ENCODE peak calls at places on chromosome 19, in seven cellular contexts. C, V, O, K, X, S and U are unnamed samples.

GRCh38 chr19:7596191-7596937 is 701 bp downstream of the CAMSAP3 start:
- DNase-seq in K (no peak), X (no peak), C (no peak), S (peak; percentile 42), V (no peak), O (no peak), U (no peak)

GRCh38 chr19:42271045-42271419 is 2.0 kb downstream of the CIC start:
- DNase-seq in K (no peak), S (no peak), C (no peak), V (no peak), X (no peak), O (no peak), U (no peak)

GRCh38 chr19:5345895-5346386 is 5.3 kb upstream of the PTPRS start:
- DNase-seq in X (no peak), K (no peak), S (no peak), C (peak; percentile 85), O (no peak), V (no peak), U (no peak)

GRCh38 chr19:13979224-13979623 is 26.9 kb downstream of the RFX1 start:
- DNase-seq in V (no peak), C (peak; percentile 20), K (no peak), X (no peak), O (no peak), S (peak; percentile 27), U (no peak)

GRCh38 chr19:47765522-47766358 is 12.8 kb upstream of the SELENOW start:
- DNase-seq in S (peak; percentile 78), O (peak; percentile 86), K (peak; percentile 57), V (no peak), X (no peak), C (peak; percentile 72), U (no peak)

GRCh38 chr19:13103961-13104847 is 1.5 kb upstream of the LYL1 start:
- DNase-seq in K (peak; percentile 85), S (peak; percentile 64), X (no peak), O (no peak), C (no peak), V (no peak), U (peak; percentile 72)

GRCh38 chr19:45168767-45169351 is 8.1 kb upstream of the NKPD1 start:
- DNase-seq in O (no peak), S (no peak), X (no peak), K (no peak), V (no peak), C (no peak), U (no peak)

GRCh38 chr19:16736709-16737108 is 17.1 kb downstream of the NWD1 start:
- DNase-seq in V (no peak), K (no peak), C (peak; percentile 3), X (no peak), O (no peak), S (peak; percentile 20), U (no peak)

GRCh38 chr19:8261347-8261746 is 46.8 kb downstream of the CD320 start:
- DNase-seq in O (no peak), X (no peak), V (no peak), K (no peak), S (no peak), C (no peak), U (peak; percentile 4)

GRCh38 chr19:41699231-41699967 is 9.0 kb upstream of the CEACAM5 start:
- DNase-seq in O (peak; percentile 76), K (no peak), C (no peak), S (no peak), V (no peak), X (no peak), U (no peak)

GRCh38 chr19:47601180-47601904 is 7.6 kb upstream of the BICRA start:
- DNase-seq in S (no peak), X (no peak), O (no peak), C (no peak), K (no peak), V (no peak), U (no peak)

GRCh38 chr19:3403489-3404323 is 37.3 kb downstream of the NFIC start:
- DNase-seq in K (peak; percentile 95), C (peak; percentile 98), O (peak; percentile 88), V (peak; percentile 81), X (peak; percentile 75), S (no peak), U (no peak)

GRCh38 chr19:47039239-47039874 is 9.1 kb downstream of the TMEM160 start:
- DNase-seq in K (no peak), V (no peak), X (no peak), C (no peak), O (no peak), S (no peak), U (no peak)

GRCh38 chr19:37251308-37252229 is 33.6 kb downstream of the ZNF383 start:
- DNase-seq in O (no peak), X (peak; percentile 89), C (peak; percentile 98), V (no peak), S (no peak), K (peak; percentile 94), U (peak; percentile 78)

GRCh38 chr19:7550987-7551761 is 15.7 kb downstream of the PNPLA6 start:
- DNase-seq in C (peak; percentile 83), O (no peak), X (no peak), V (no peak), S (peak; percentile 97), K (peak; percentile 74), U (no peak)

GRCh38 chr19:47274891-47275865 is 493 bp downstream of the INAFM1 start:
- DNase-seq in X (no peak), O (no peak), V (no peak), K (peak; percentile 52), C (peak; percentile 29), S (peak; percentile 72), U (no peak)

GRCh38 chr19:48398329-48399235 is 5.1 kb downstream of the GRIN2D start:
- DNase-seq in C (peak; percentile 93), V (peak; percentile 47), S (peak; percentile 96), O (peak; percentile 94), K (peak; percentile 52), X (no peak), U (no peak)

GRCh38 chr19:52527954-52528326 is 472 bp downstream of the ZNF808 start:
- DNase-seq in X (no peak), K (no peak), C (peak; percentile 5), O (no peak), S (peak; percentile 47), V (no peak), U (no peak)

GRCh38 chr19:8373867-8374813 is 10.2 kb downstream of the ANGPTL4 start:
- DNase-seq in S (no peak), O (no peak), K (no peak), V (peak; percentile 73), X (no peak), C (peak; percentile 23), U (no peak)

GRCh38 chr19:3682741-3683404 is 17.4 kb downstream of the PIP5K1C start:
- DNase-seq in C (peak; percentile 84), K (no peak), S (peak; percentile 56), O (peak; percentile 83), X (no peak), V (no peak), U (no peak)

GRCh38 chr19:14494910-14495677 is 833 bp downstream of the GIPC1 start:
- DNase-seq in V (no peak), X (no peak), S (no peak), C (no peak), O (no peak), K (no peak), U (no peak)

GRCh38 chr19:31354919-31355318 is 5.7 kb upstream of the TSHZ3 start:
- DNase-seq in V (no peak), X (no peak), K (no peak), S (peak; percentile 28), O (no peak), C (no peak), U (no peak)

GRCh38 chr19:45824531-45825262 is 9.6 kb upstream of the RSPH6A start:
- DNase-seq in S (no peak), K (no peak), O (peak; percentile 83), V (no peak), C (no peak), X (no peak), U (no peak)

GRCh38 chr19:1122972-1123363 is 19.2 kb downstream of the GPX4 start:
- DNase-seq in S (peak; percentile 87), V (no peak), X (no peak), K (no peak), C (peak; percentile 86), O (no peak), U (no peak)

GRCh38 chr19:8036438-8037099 is 16.0 kb upstream of the CCL25 start:
- DNase-seq in X (no peak), O (no peak), S (no peak), V (no peak), K (no peak), C (no peak), U (peak; percentile 4)

GRCh38 chr19:58559275-58560006 is 1.0 kb upstream of the UBE2M start:
- DNase-seq in X (no peak), K (peak; percentile 94), C (peak; percentile 95), V (peak; percentile 80), O (peak; percentile 95), S (peak; percentile 94), U (peak; percentile 72)

GRCh38 chr19:48569814-48570213 is 17.8 kb downstream of the SULT2B1 start:
- DNase-seq in S (peak; percentile 56), O (no peak), X (no peak), K (no peak), V (no peak), C (peak; percentile 24), U (no peak)

GRCh38 chr19:9847087-9847671 is 12.1 kb downstream of the PIN1 start:
- DNase-seq in X (peak; percentile 75), O (peak; percentile 90), C (peak; percentile 92), K (no peak), V (no peak), S (peak; percentile 56), U (peak; percentile 70)
- TF ChIP-seq CTCF in X (peak; percentile 95), O (peak; percentile 75), C (peak; percentile 73), K (peak; percentile 26), V (no peak), S (peak; percentile 48), U (peak; percentile 59)

GRCh38 chr19:32380269-32380668 is 25.3 kb upstream of the DPY19L3 start:
- DNase-seq in K (no peak), X (no peak), S (no peak), V (no peak), O (no peak), C (no peak), U (no peak)
- TF ChIP-seq CTCF in K (no peak), X (no peak), S (no peak), V (no peak), O (no peak), C (no peak), U (no peak)

GRCh38 chr19:2337329-2337707 is 8.8 kb downstream of the SPPL2B start:
- DNase-seq in K (no peak), V (no peak), O (no peak), X (no peak), C (peak; percentile 66), S (peak; percentile 83), U (no peak)
- TF ChIP-seq CTCF in K (no peak), V (no peak), O (peak; percentile 41), X (peak; percentile 57), C (peak; percentile 22), S (peak; percentile 40), U (no peak)

DNA sequence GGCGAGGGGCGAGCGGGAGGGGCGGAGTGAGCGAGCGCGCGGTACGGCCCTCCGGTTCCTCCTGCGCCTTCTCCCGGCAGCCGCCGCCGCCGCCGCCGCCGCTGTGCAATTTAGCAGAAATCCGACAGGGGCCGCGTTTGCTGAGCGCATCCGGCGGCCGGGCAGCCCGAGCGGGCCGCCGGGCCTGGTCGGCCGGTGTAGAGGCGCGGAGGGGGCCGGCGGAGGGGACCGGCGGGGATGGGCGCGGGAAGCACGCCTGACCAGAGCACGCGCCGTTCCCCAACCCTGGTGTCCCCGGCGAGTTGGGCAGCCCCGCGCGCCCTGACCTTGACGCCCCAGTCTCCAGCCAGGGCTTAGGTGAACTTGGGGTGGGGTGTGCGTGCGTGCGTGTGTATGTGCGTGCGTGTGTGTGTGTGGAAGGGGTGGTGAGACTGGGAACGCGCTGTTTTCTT is 144.5 kb upstream of the ZNF536 start:
- DNase-seq in X (no peak), C (peak; percentile 71), V (no peak), S (peak; percentile 94), K (peak; percentile 65), O (peak; percentile 89), U (peak; percentile 53)
- TF ChIP-seq CTCF in X (peak; percentile 62), C (peak; percentile 37), V (peak; percentile 63), S (peak; percentile 64), K (peak; percentile 52), O (peak; percentile 70), U (peak; percentile 49)